ENCODE peak calls at places on chromosomes 11 and 22, in eight cellular contexts. V is cerebellum, H is upper lobe of right lung, P is hippocampal formation, W is fibroblast of lung, Y is tibial nerve, C is OCI-M1, Z is pulmonary artery endothelial cell. M is an unnamed sample.

GRCh38 chr11:43523632-43524031 is 156.9 kb upstream of the HSD17B12 start:
- DNase-seq in P (no peak), C (no peak), Y (no peak), H (no peak), W (no peak), V (no peak), Z (no peak), M (no peak)

GRCh38 chr22:17823226-17823625 is 49.0 kb upstream of the BID start:
- DNase-seq in H (no peak), V (peak), Z (no peak), Y (no peak), W (no peak), C (no peak), P (no peak), M (no peak)

GRCh38 chr11:75505966-75506692 is 19.6 kb downstream of the GDPD5 start:
- DNase-seq in V (no peak), C (no peak), W (no peak), Y (peak), Z (no peak), H (no peak), P (no peak), M (no peak)

GRCh38 chr22:27405672-27406388 is 395.7 kb downstream of the MN1 start:
- DNase-seq in C (peak), H (peak), Z (peak), P (no peak), V (no peak), W (peak), Y (peak), M (no peak)

GRCh38 chr11:330694-331314 is 10.1 kb upstream of the IFITM3 start:
- DNase-seq in V (no peak), Y (no peak), P (no peak), Z (no peak), H (peak), C (no peak), W (no peak), M (no peak)

GRCh38 chr22:37999640-38000272 is 15.4 kb upstream of the SOX10 start:
- DNase-seq in Y (no peak), W (peak), V (peak), Z (no peak), P (peak), C (no peak), H (no peak), M (peak)

GRCh38 chr11:66659785-66660184 is 17.9 kb downstream of the RBM4B start:
- DNase-seq in Y (no peak), Z (no peak), C (peak), V (no peak), W (no peak), H (no peak), P (no peak), M (no peak)

GRCh38 chr22:21832291-21833290 is 34.9 kb downstream of the MAPK1 start:
- DNase-seq in V (no peak), Z (no peak), C (peak), W (no peak), Y (no peak), P (no peak), H (no peak), M (no peak)

GRCh38 chr11:132855516-132855915 is 676.8 kb downstream of the OPCML start:
- DNase-seq in C (no peak), Y (no peak), H (no peak), V (no peak), W (no peak), Z (no peak), P (no peak), M (no peak)

GRCh38 chr11:57899378-57899777 is 124.3 kb upstream of the OR9Q1 start:
- DNase-seq in C (no peak), W (no peak), Y (no peak), Z (no peak), P (no peak), V (no peak), H (no peak), M (no peak)

GRCh38 chr11:57237204-57237681 is at the start of gene APLNR:
- DNase-seq in V (no peak), H (no peak), Y (no peak), W (no peak), Z (no peak), P (no peak), C (peak), M (no peak)

GRCh38 chr11:130601141-130601540 is 152.7 kb downstream of the ADAMTS15 start:
- DNase-seq in P (no peak), H (no peak), Z (no peak), Y (peak), V (no peak), W (peak), C (peak), M (no peak)

GRCh38 chr11:111379500-111380136 is 543 bp upstream of the POU2AF1 start:
- DNase-seq in V (no peak), W (no peak), P (no peak), Y (no peak), H (no peak), Z (no peak), C (no peak), M (no peak)

GRCh38 chr11:128694618-128695481 is 978 bp downstream of the FLI1 start:
- DNase-seq in V (no peak), W (peak), C (no peak), Z (no peak), P (no peak), H (peak), Y (no peak), M (no peak)

GRCh38 chr11:120637131-120637530 is 125.6 kb downstream of the GRIK4 start:
- DNase-seq in H (no peak), V (no peak), W (no peak), Y (no peak), P (no peak), Z (no peak), C (no peak), M (no peak)

GRCh38 chr22:35376728-35377472 is 4.0 kb upstream of the HMOX1 start:
- DNase-seq in Y (peak), P (peak), W (peak), V (peak), C (peak), H (peak), Z (peak), M (peak)

GRCh38 chr11:86798988-86799387 is 1.4 kb upstream of the PRSS23 start:
- DNase-seq in W (peak), C (no peak), P (no peak), V (no peak), H (no peak), Z (no peak), Y (no peak), M (no peak)

GRCh38 chr22:35150163-35151107 is 84.5 kb downstream of the ISX start:
- DNase-seq in Y (no peak), P (no peak), H (peak), V (peak), C (peak), Z (no peak), W (peak), M (no peak)

GRCh38 chr22:29300467-29300806 is 6.0 kb upstream of the GAS2L1 start:
- DNase-seq in W (no peak), P (no peak), Y (no peak), C (no peak), H (no peak), V (no peak), Z (no peak), M (no peak)

GRCh38 chr11:30730011-30730410 is 143.9 kb upstream of the MPPED2 start:
- DNase-seq in H (no peak), W (no peak), Y (no peak), P (no peak), C (no peak), Z (no peak), V (no peak), M (no peak)

GRCh38 chr11:132941024-132941646 is 591.2 kb downstream of the OPCML start:
- DNase-seq in W (peak), V (peak), C (peak), Z (no peak), Y (no peak), P (peak), H (no peak), M (no peak)

GRCh38 chr11:47992959-47993820 is 12.8 kb downstream of the PTPRJ start:
- DNase-seq in W (peak), H (no peak), Z (no peak), P (no peak), V (no peak), Y (no peak), C (peak), M (peak)

GRCh38 chr22:49993649-49994360 is 18.8 kb downstream of the IL17REL start:
- DNase-seq in H (peak), V (no peak), C (no peak), P (no peak), Z (no peak), W (no peak), Y (peak), M (no peak)

GRCh38 chr11:19220903-19221682 is 19.3 kb upstream of the CSRP3 start:
- DNase-seq in Z (peak), V (peak), W (peak), H (no peak), Y (no peak), C (peak), P (no peak), M (no peak)

GRCh38 chr11:45984192-45984591 is 61.7 kb downstream of the LARGE2 start:
- DNase-seq in Z (no peak), H (no peak), C (no peak), Y (no peak), V (peak), P (no peak), W (peak), M (no peak)

GRCh38 chr11:76074178-76075112 is 131.9 kb downstream of the WNT11 start:
- DNase-seq in Z (no peak), W (no peak), H (no peak), C (peak), V (no peak), P (no peak), Y (no peak), M (no peak)

GRCh38 chr11:95128602-95129001 is 39.0 kb downstream of the ENDOD1 start:
- DNase-seq in V (no peak), H (no peak), W (no peak), Y (no peak), P (no peak), Z (no peak), C (no peak), M (no peak)

GRCh38 chr22:35930933-35931332 is 97.7 kb downstream of the RBFOX2 start:
- DNase-seq in H (no peak), Z (peak), C (peak), W (peak), V (peak), Y (no peak), P (peak), M (no peak)

GRCh38 chr22:25702046-25702445 is 39.9 kb upstream of the MYO18B start:
- DNase-seq in Y (no peak), C (peak), P (peak), H (no peak), Z (no peak), V (peak), W (peak), M (no peak)

GRCh38 chr11:85772700-85773099 is 38.2 kb downstream of the SYTL2 start:
- DNase-seq in V (no peak), H (no peak), P (no peak), W (peak), C (no peak), Y (no peak), Z (no peak), M (no peak)

M was measured in CD14-positive monocyte.